ENCODE peak calls at places on chromosome 14, in four cellular contexts. One of them, this sample, is unnamed.

GRCh38 chr14:53999061-53999488 is 42.5 kb upstream of the BMP4 start:
- DNase-seq in fibroblast of the conjunctiva: no peak
- DNase-seq in HTR-8/SVneo: peak
- DNase-seq in HT1080: peak
- DNase-seq in this sample: peak

GRCh38 chr14:67232066-67232465 is 9.2 kb upstream of the PALS1 start:
- DNase-seq in fibroblast of the conjunctiva: no peak
- DNase-seq in HTR-8/SVneo: no peak
- DNase-seq in HT1080: no peak
- DNase-seq in this sample: no peak

GRCh38 chr14:96827310-96827709 is 30.1 kb downstream of the VRK1 start:
- DNase-seq in fibroblast of the conjunctiva: no peak
- DNase-seq in HTR-8/SVneo: no peak
- DNase-seq in HT1080: no peak
- DNase-seq in this sample: no peak

GRCh38 chr14:88551936-88552565 is 2.8 kb downstream of the PTPN21 start:
- DNase-seq in fibroblast of the conjunctiva: no peak
- DNase-seq in HTR-8/SVneo: no peak
- DNase-seq in HT1080: no peak
- DNase-seq in this sample: peak

GRCh38 chr14:32430326-32430725 is 101.2 kb downstream of the AKAP6 start:
- DNase-seq in fibroblast of the conjunctiva: no peak
- DNase-seq in HTR-8/SVneo: no peak
- DNase-seq in HT1080: peak
- DNase-seq in this sample: peak

GRCh38 chr14:34012978-34013713 is 62.3 kb upstream of the EGLN3 start:
- DNase-seq in fibroblast of the conjunctiva: no peak
- DNase-seq in HTR-8/SVneo: no peak
- DNase-seq in HT1080: no peak
- DNase-seq in this sample: no peak

GRCh38 chr14:100102156-100102785 is 37.0 kb downstream of the EVL start:
- DNase-seq in fibroblast of the conjunctiva: no peak
- DNase-seq in HTR-8/SVneo: no peak
- DNase-seq in HT1080: no peak
- DNase-seq in this sample: no peak

GRCh38 chr14:100726812-100727564 is at the start of gene DLK1:
- DNase-seq in fibroblast of the conjunctiva: no peak
- DNase-seq in HTR-8/SVneo: no peak
- DNase-seq in HT1080: no peak
- DNase-seq in this sample: no peak

GRCh38 chr14:49621114-49621881 is 699 bp downstream of the MGAT2 start:
- DNase-seq in fibroblast of the conjunctiva: no peak
- DNase-seq in HTR-8/SVneo: no peak
- DNase-seq in HT1080: no peak
- DNase-seq in this sample: no peak

GRCh38 chr14:41607119-41607785 is 576 bp downstream of the LRFN5 start:
- DNase-seq in fibroblast of the conjunctiva: no peak
- DNase-seq in HTR-8/SVneo: no peak
- DNase-seq in HT1080: peak
- DNase-seq in this sample: peak